ENCODE peak calls at places on chromosomes 12 and 14, in eight cellular contexts. N is aorta, S is upper lobe of right lung, B is heart left ventricle, A is ovary, K is LNCaP clone FGC, E is AG10803, W is right lobe of liver. T is an unnamed sample.

GRCh38 chr12:47219243-47219642 is 139.5 kb upstream of the AMIGO2 start:
- DNase-seq in K (no peak), B (no peak), E (peak; percentile 36), N (no peak), A (no peak), W (no peak), S (no peak), T (peak; percentile 62)

GRCh38 chr14:22478670-22479069 is 110.4 kb downstream of the DAD1 start:
- DNase-seq in S (no peak), B (no peak), A (peak; percentile 66), N (no peak), W (no peak), K (no peak), E (no peak), T (no peak)

GRCh38 chr12:124867389-124867930 is 3.8 kb upstream of the SCARB1 start:
- DNase-seq in K (no peak), E (peak; percentile 29), W (no peak), S (no peak), A (no peak), N (no peak), B (no peak), T (no peak)

GRCh38 chr12:749871-750270 is 2.5 kb upstream of the WNK1 start:
- DNase-seq in N (no peak), E (no peak), W (no peak), K (no peak), A (no peak), S (no peak), B (no peak), T (no peak)

GRCh38 chr12:30989754-30990153 is 63.2 kb downstream of the TSPAN11 start:
- DNase-seq in E (no peak), S (no peak), W (no peak), B (peak; percentile 65), K (peak; percentile 28), A (no peak), N (no peak), T (no peak)

GRCh38 chr12:115199831-115200230 is 515.9 kb upstream of the TBX3 start:
- DNase-seq in W (no peak), A (no peak), N (no peak), B (no peak), S (no peak), K (no peak), E (peak; percentile 73), T (no peak)

GRCh38 chr12:3641428-3641883 is 111.5 kb downstream of the CRACR2A start:
- DNase-seq in K (no peak), N (no peak), S (no peak), A (no peak), E (peak; percentile 77), B (no peak), W (no peak), T (peak; percentile 84)

GRCh38 chr12:47808049-47808448 is 11.7 kb downstream of the HDAC7 start:
- DNase-seq in A (peak; percentile 66), K (no peak), N (peak; percentile 83), B (peak; percentile 65), S (peak; percentile 77), E (no peak), W (no peak), T (no peak)

GRCh38 chr14:81031488-81031887 is 76.1 kb downstream of the TSHR start:
- DNase-seq in W (no peak), K (peak; percentile 27), E (no peak), B (peak; percentile 28), A (no peak), S (no peak), N (no peak), T (no peak)

GRCh38 chr14:29716150-29716549 is 211.5 kb downstream of the PRKD1 start:
- DNase-seq in K (no peak), A (no peak), W (no peak), N (no peak), E (peak; percentile 72), B (no peak), S (no peak), T (no peak)

GRCh38 chr14:64705406-64706118 is 1.3 kb downstream of the PLEKHG3 start:
- DNase-seq in W (peak; percentile 73), E (peak; percentile 17), A (peak; percentile 61), B (peak; percentile 58), K (no peak), N (no peak), S (no peak), T (no peak)

GRCh38 chr12:48643011-48643410 is 39.0 kb downstream of the KANSL2 start:
- DNase-seq in W (no peak), N (no peak), A (no peak), K (no peak), E (no peak), S (no peak), B (no peak), T (no peak)

GRCh38 chr12:15001733-15002471 is 29.1 kb downstream of the PDE6H start:
- DNase-seq in A (peak; percentile 80), E (peak; percentile 15), W (no peak), S (peak; percentile 53), N (peak; percentile 79), K (no peak), B (peak; percentile 62), T (peak; percentile 4)

GRCh38 chr12:116222358-116222757 is 55.1 kb downstream of the MED13L start:
- DNase-seq in B (peak; percentile 82), W (no peak), A (no peak), S (no peak), K (peak; percentile 56), N (no peak), E (peak; percentile 74), T (peak; percentile 49)

GRCh38 chr12:69502342-69503081 is 32.3 kb downstream of the FRS2 start:
- DNase-seq in S (no peak), W (no peak), K (no peak), B (no peak), E (peak; percentile 68), N (no peak), A (no peak), T (no peak)

GRCh38 chr12:75644472-75645072 is 133.2 kb upstream of the KRR1 start:
- DNase-seq in K (no peak), S (no peak), A (no peak), B (no peak), N (no peak), E (no peak), W (no peak), T (no peak)
- H3K4me3 ChIP-seq in K (no peak overlapping the region), S (no peak overlapping the region), A (no peak overlapping the region), B (no peak overlapping the region), N (no peak overlapping the region), E (no peak overlapping the region), W (no peak overlapping the region), T (no peak overlapping the region)

GRCh38 chr14:69713976-69714716 is 52.8 kb upstream of the SRSF5 start:
- DNase-seq in A (no peak), S (no peak), W (no peak), K (peak; percentile 95), E (no peak), B (no peak), N (no peak), T (no peak)

GRCh38 chr14:69713127-69713800 is 53.7 kb upstream of the SRSF5 start:
- DNase-seq in A (no peak), S (no peak), B (no peak), K (peak; percentile 78), N (no peak), E (no peak), W (no peak), T (no peak)

GRCh38 chr14:69712217-69712565 is 54.8 kb upstream of the SRSF5 start:
- DNase-seq in K (no peak), S (no peak), A (no peak), B (no peak), W (no peak), E (peak; percentile 41), N (no peak), T (no peak)

GRCh38 chr14:69711471-69712216 is 55.3 kb upstream of the SRSF5 start:
- DNase-seq in B (peak; percentile 69), A (no peak), N (peak; percentile 78), W (no peak), K (no peak), S (no peak), E (peak; percentile 19), T (no peak)

GRCh38 chr14:69712637-69713088 is 54.3 kb upstream of the SRSF5 start:
- DNase-seq in E (no peak), N (peak; percentile 79), B (peak; percentile 70), S (peak; percentile 89), K (peak; percentile 55), W (peak; percentile 59), A (no peak), T (no peak)
- H3K4me3 ChIP-seq in E (no peak overlapping the region), N (no peak overlapping the region), B (no peak overlapping the region), S (no peak overlapping the region), K (no peak overlapping the region), W (no peak overlapping the region), A (no peak overlapping the region), T (no peak overlapping the region)

GRCh38 chr14:61567838-61568571 is 127.3 kb upstream of the HIF1A start:
- DNase-seq in K (no peak), E (no peak), A (no peak), B (peak; percentile 59), W (no peak), N (no peak), S (no peak), T (peak; percentile 75)

GRCh38 chr14:61570188-61570960 is 124.9 kb upstream of the HIF1A start:
- DNase-seq in B (no peak), A (no peak), K (no peak), E (peak; percentile 57), W (no peak), S (no peak), N (no peak), T (peak; percentile 80)

GRCh38 chr14:61568572-61569011 is 126.7 kb upstream of the HIF1A start:
- DNase-seq in B (peak; percentile 58), K (no peak), S (peak; percentile 72), E (no peak), A (peak; percentile 57), W (peak; percentile 80), N (no peak), T (no peak)

GRCh38 chr14:61569783-61570182 is 125.5 kb upstream of the HIF1A start:
- DNase-seq in B (peak; percentile 68), S (peak; percentile 76), K (no peak), E (peak; percentile 96), A (no peak), W (no peak), N (peak; percentile 70), T (peak; percentile 96)

DNA sequence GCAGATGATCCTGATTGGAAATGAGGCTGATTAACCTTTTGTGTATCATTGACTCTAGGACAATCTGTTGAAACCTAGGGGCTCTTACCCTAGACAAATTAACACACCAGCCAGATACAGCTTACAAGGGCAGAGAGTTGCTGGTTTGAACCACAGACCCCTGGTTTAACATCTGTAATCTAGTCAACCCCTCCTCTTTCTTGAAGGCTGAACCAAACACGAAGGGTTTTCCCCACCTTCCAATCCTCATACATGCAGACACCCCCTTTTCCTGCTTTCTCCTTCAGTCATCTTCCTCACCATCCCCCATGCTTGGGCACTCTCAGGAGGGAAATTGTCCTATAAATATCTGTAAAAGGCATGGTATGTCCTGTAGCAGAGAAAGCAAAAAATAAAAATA is 126.0 kb upstream of the HIF1A start:
- DNase-seq in E (no peak), A (no peak), B (no peak), W (no peak), N (no peak), S (no peak), K (no peak), T (peak; percentile 80)
- H3K4me3 ChIP-seq in E (no peak overlapping the region), A (no peak overlapping the region), B (no peak overlapping the region), W (no peak overlapping the region), N (no peak overlapping the region), S (no peak overlapping the region), K (no peak overlapping the region), T (peak overlapping the region; percentile 14)

DNA sequence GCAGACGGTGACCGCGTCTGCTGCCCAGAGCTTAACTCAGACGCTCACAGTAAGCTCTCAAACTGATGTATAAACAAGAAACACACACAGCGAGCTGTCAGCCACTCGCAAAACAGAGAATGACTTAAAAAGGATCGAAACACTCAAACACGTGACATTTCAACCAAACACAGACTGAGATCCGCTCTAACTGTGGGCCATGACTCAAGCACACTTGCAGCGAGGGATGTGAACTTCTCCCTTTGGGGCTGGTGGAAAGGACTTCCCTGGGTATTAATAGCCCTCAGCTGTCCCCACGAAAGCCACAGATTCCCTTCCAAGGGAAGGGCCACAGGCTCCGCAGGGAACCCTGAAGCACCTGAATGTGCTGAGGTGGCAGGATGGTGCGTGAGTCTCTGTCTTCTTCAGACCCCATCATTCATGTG is 29.1 kb downstream of the CCDC88C start:
- DNase-seq in K (no peak), A (no peak), W (no peak), E (no peak), N (peak; percentile 52), S (no peak), B (no peak), T (no peak)
- H3K4me3 ChIP-seq in K (no peak overlapping the region), A (no peak overlapping the region), W (no peak overlapping the region), E (no peak overlapping the region), N (no peak overlapping the region), S (no peak overlapping the region), B (no peak overlapping the region), T (no peak overlapping the region)